ENCODE peak calls at places on chromosome 4, in six cellular contexts. D, I, F, J, K and W are unnamed samples.

GRCh38 chr4:107631568-107631967 is 88.5 kb downstream of the PAPSS1 start:
- DNase-seq in D (no peak), I (no peak), F (no peak), J (no peak), K (peak; percentile 61), W (peak; percentile 43)

GRCh38 chr4:173515458-173515857 is 14.6 kb downstream of the HAND2 start:
- DNase-seq in D (no peak), I (no peak), F (no peak), J (no peak), K (no peak), W (no peak)

GRCh38 chr4:137956256-137956655 is 285.9 kb downstream of the SLC7A11 start:
- DNase-seq in D (no peak), I (no peak), F (no peak), J (no peak), K (no peak), W (no peak)

GRCh38 chr4:7960017-7960789 is 20.5 kb upstream of the AFAP1 start:
- DNase-seq in D (no peak), I (no peak), F (no peak), J (no peak), K (no peak), W (no peak)

GRCh38 chr4:139030614-139031235 is 15.1 kb downstream of the NOCT start:
- DNase-seq in D (peak; percentile 59), I (peak; percentile 76), F (no peak), J (no peak), K (no peak), W (peak; percentile 82)

GRCh38 chr4:138555107-138555506 is 313.0 kb upstream of the SLC7A11 start:
- DNase-seq in D (no peak), I (no peak), F (no peak), J (no peak), K (no peak), W (no peak)

GRCh38 chr4:186096681-186097080 is 7.8 kb upstream of the FAM149A start:
- DNase-seq in D (no peak), I (no peak), F (no peak), J (no peak), K (no peak), W (no peak)

GRCh38 chr4:38313999-38314561 is 349.9 kb upstream of the KLF3 start:
- DNase-seq in D (no peak), I (peak; percentile 71), F (no peak), J (no peak), K (no peak), W (no peak)

GRCh38 chr4:37673523-37674192 is 12.5 kb downstream of the RELL1 start:
- DNase-seq in D (no peak), I (no peak), F (no peak), J (no peak), K (no peak), W (no peak)

GRCh38 chr4:64617813-64618212 is 208.6 kb upstream of the TECRL start:
- DNase-seq in D (no peak), I (no peak), F (no peak), J (no peak), K (no peak), W (no peak)

GRCh38 chr4:105022811-105023667 is 123.6 kb upstream of the TET2 start:
- DNase-seq in D (no peak), I (no peak), F (peak; percentile 10), J (no peak), K (no peak), W (no peak)

GRCh38 chr4:180674629-180675367 is 1568.4 kb upstream of the TENM3 start:
- DNase-seq in D (no peak), I (no peak), F (no peak), J (no peak), K (no peak), W (no peak)

GRCh38 chr4:28228575-28228974 is 1367.9 kb downstream of the STIM2 start:
- DNase-seq in D (no peak), I (no peak), F (no peak), J (no peak), K (no peak), W (no peak)

GRCh38 chr4:69078852-69079251 is 17.4 kb upstream of the UGT2B7 start:
- DNase-seq in D (no peak), I (no peak), F (no peak), J (no peak), K (no peak), W (no peak)

GRCh38 chr4:60657802-60658201 is 542.3 kb upstream of the ADGRL3 start:
- DNase-seq in D (no peak), I (no peak), F (no peak), J (no peak), K (no peak), W (no peak)

GRCh38 chr4:663438-664428 is 10.3 kb downstream of the ATP5ME start:
- DNase-seq in D (no peak), I (peak; percentile 71), F (peak; percentile 84), J (no peak), K (peak; percentile 66), W (no peak)

GRCh38 chr4:155094421-155094820 is 114.0 kb upstream of the NPY2R start:
- DNase-seq in D (no peak), I (no peak), F (no peak), J (no peak), K (no peak), W (no peak)

GRCh38 chr4:5968246-5968645 is 50.0 kb downstream of the C4orf50 start:
- DNase-seq in D (no peak), I (no peak), F (no peak), J (no peak), K (no peak), W (no peak)

GRCh38 chr4:170004656-170005250 is 21.4 kb downstream of the MFAP3L start:
- DNase-seq in D (no peak), I (no peak), F (no peak), J (no peak), K (no peak), W (no peak)

GRCh38 chr4:120293341-120293740 is 226.7 kb upstream of the MAD2L1 start:
- DNase-seq in D (no peak), I (no peak), F (no peak), J (no peak), K (no peak), W (no peak)

GRCh38 chr4:17544205-17544604 is 29.2 kb downstream of the CLRN2 start:
- DNase-seq in D (no peak), I (peak; percentile 17), F (no peak), J (no peak), K (no peak), W (no peak)

GRCh38 chr4:63430105-63430504 is 979.1 kb downstream of the TECRL start:
- DNase-seq in D (no peak), I (no peak), F (no peak), J (no peak), K (no peak), W (no peak)

GRCh38 chr4:1777822-1778641 is 15.1 kb upstream of the FGFR3 start:
- DNase-seq in D (no peak), I (no peak), F (no peak), J (no peak), K (no peak), W (no peak)

GRCh38 chr4:16253127-16253960 is 27.1 kb upstream of the TAPT1 start:
- DNase-seq in D (no peak), I (no peak), F (no peak), J (no peak), K (no peak), W (no peak)

GRCh38 chr4:14871676-14872430 is 130.4 kb upstream of the CPEB2 start:
- DNase-seq in D (no peak), I (peak; percentile 27), F (no peak), J (no peak), K (no peak), W (no peak)

GRCh38 chr4:171812377-171813194 is 618 bp upstream of the GALNTL6 start:
- DNase-seq in D (no peak), I (no peak), F (peak; percentile 55), J (no peak), K (no peak), W (no peak)

GRCh38 chr4:8201341-8201781 is 2.3 kb downstream of the SH3TC1 start:
- DNase-seq in D (no peak), I (peak; percentile 42), F (no peak), J (no peak), K (no peak), W (no peak)

GRCh38 chr4:4641661-4642180 is 99.9 kb upstream of the STX18 start:
- DNase-seq in D (no peak), I (no peak), F (no peak), J (no peak), K (no peak), W (no peak)

DNA sequence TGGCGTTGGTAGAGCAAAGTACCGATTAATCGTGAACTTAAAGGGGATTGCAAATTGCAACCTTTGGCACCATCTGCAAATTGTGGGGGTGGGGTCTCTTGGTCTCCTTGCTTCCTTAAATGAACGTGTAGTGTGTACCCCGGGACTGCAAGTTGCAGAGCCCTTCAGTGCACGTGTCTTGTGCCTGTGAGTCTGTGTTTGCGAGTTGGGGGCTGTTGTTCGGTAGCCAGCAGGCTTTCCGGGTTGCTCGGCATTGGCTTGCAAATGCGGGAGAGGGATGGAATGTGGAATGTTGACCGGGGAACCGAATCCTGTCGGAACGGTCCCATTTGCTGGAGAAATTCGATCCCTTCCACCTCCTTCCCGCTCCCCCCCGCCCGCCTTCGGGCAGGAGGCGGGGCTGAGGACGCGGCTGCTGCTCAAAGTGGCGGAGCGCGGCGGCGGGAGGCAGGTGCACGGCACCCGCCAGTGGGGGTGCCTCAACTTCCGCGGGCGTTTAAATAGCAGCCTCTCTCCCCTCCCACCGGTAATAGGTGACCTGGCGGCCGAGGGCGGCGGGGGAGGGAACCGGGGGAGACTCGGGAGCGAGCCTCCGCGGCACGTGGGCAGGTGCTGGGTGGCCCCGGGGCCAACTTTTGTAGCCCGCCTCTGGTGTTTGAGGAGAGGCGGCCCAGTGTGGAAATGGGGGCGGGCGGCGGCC is 1.5 kb downstream of the JADE1 start:
- DNase-seq in D (peak; percentile 77), I (peak; percentile 85), F (peak; percentile 90), J (peak; percentile 32), K (peak; percentile 92), W (peak; percentile 82)
- TF ChIP-seq POLR2A in D (peak; percentile 64), I (peak; percentile 23), F (no peak), J (no peak), K (peak; percentile 71), W (peak; percentile 60)

GRCh38 chr4:102586644-102587021 is 85.5 kb downstream of the NFKB1 start:
- DNase-seq in D (no peak), I (no peak), F (no peak), J (no peak), K (no peak), W (no peak)
- H3K27ac ChIP-seq in D (no peak overlapping the region), I (no peak overlapping the region), F (no peak overlapping the region), J (no peak overlapping the region), K (no peak overlapping the region), W (no peak overlapping the region)

GRCh38 chr4:148216321-148216720 is 225.9 kb downstream of the NR3C2 start:
- DNase-seq in D (no peak), I (no peak), F (no peak), J (no peak), K (no peak), W (no peak)
- H3K4me3 ChIP-seq in D (no peak overlapping the region), I (no peak overlapping the region), F (no peak overlapping the region), J (peak overlapping the region; percentile 51), K (no peak overlapping the region), W (no peak overlapping the region)

DNA sequence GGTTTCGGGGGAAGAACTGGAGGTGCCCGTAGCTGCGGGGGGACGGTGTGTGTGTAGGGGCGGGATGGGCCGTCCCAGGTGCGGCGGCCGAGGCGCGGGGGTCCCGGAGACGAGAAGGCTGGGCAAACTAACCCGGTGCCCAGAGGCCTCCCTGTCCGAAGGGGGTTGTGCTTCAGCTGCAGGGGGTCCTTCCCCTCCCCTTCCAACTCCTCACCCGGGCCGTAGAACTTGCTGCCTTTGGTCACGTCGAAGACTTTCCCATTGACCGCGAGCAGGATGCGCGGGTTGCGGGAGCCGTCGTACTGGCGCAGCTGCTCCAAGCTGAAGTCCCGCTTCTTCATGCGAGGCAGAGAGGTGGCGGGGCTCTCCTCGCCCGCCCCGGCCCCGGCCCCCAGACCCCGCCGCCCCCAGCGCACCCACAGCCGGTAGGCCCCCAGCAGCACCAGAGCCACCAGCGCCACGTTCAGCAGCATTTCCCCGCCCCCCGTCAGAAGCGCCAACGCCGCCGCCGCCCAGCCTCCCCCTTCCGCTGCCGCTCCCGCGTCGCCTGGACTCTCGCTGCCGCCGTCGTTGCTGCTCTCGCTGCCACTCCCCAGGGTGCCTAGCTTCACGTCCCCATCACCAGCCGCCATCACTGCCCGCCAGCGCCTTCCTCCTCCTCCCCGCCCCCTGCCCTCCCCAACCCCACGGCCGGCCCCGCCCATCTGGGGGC is at the start of gene PGRMC2:
- DNase-seq in D (no peak), I (peak; percentile 53), F (no peak), J (peak; percentile 45), K (no peak), W (no peak)
- TF ChIP-seq POLR2A in D (no peak), I (peak; percentile 73), F (no peak), J (no peak), K (no peak), W (peak; percentile 69)